ENCODE peak calls at places on chromosomes 5 and 9, in six cellular contexts. N is IMR-90, T is neuronal stem cell, P is mesenchymal stem cell, E is H9, I is H1. A is an unnamed sample.
A peak's percentile ranks its signal among the peaks of the same experiment; 100 is the strongest.

GRCh38 chr9:22214497-22215031 is 205.5 kb upstream of the CDKN2B start:
- DNase-seq in P (peak; percentile 79), N (peak; percentile 77), I (no peak), T (no peak), E (no peak), A (no peak)

GRCh38 chr5:61084658-61085057 is 77.6 kb downstream of the SMIM15 start:
- DNase-seq in I (no peak), E (no peak), P (no peak), N (no peak), T (no peak), A (no peak)

GRCh38 chr9:35548571-35548970 is 56.5 kb upstream of the TESK1 start:
- DNase-seq in N (peak; percentile 44), T (no peak), I (no peak), E (no peak), P (no peak), A (no peak)

GRCh38 chr9:84490206-84490605 is 149.6 kb upstream of the SLC28A3 start:
- DNase-seq in N (no peak), P (no peak), E (no peak), T (no peak), I (no peak), A (no peak)

GRCh38 chr5:137114529-137114928 is 384.6 kb downstream of the SPOCK1 start:
- DNase-seq in I (no peak), N (peak; percentile 25), P (no peak), E (no peak), T (no peak), A (peak; percentile 91)

GRCh38 chr5:111530298-111530740 is 18.0 kb upstream of the STARD4 start:
- DNase-seq in P (peak; percentile 86), I (no peak), T (no peak), E (peak; percentile 33), N (peak; percentile 41), A (peak; percentile 78)

GRCh38 chr9:136044971-136045594 is 50.0 kb downstream of the NACC2 start:
- DNase-seq in E (no peak), T (no peak), N (no peak), P (no peak), I (no peak), A (no peak)

GRCh38 chr5:14959443-14960119 is 88.0 kb upstream of the ANKH start:
- DNase-seq in E (no peak), T (no peak), P (no peak), I (no peak), N (no peak), A (no peak)

GRCh38 chr5:119036101-119036762 is 34.7 kb upstream of the DMXL1 start:
- DNase-seq in T (no peak), I (no peak), P (peak; percentile 71), E (no peak), N (peak; percentile 89), A (no peak)

GRCh38 chr5:181190711-181191525 is 14.1 kb downstream of the TRIM7 start:
- DNase-seq in E (no peak), I (no peak), N (no peak), T (peak; percentile 70), P (no peak), A (no peak)

GRCh38 chr5:14299666-14300065 is 156.5 kb downstream of the TRIO start:
- DNase-seq in P (no peak), E (no peak), T (peak; percentile 23), I (no peak), N (no peak), A (no peak)

GRCh38 chr9:129026442-129027223 is 1.5 kb downstream of the SH3GLB2 start:
- DNase-seq in E (peak; percentile 67), N (peak; percentile 24), P (peak; percentile 59), T (no peak), I (no peak), A (peak; percentile 96)

GRCh38 chr9:107681988-107682387 is 192.4 kb upstream of the KLF4 start:
- DNase-seq in I (no peak), T (no peak), P (no peak), E (peak; percentile 41), N (no peak), A (peak; percentile 19)

GRCh38 chr5:150313921-150314716 is 11.4 kb upstream of the ARSI start:
- DNase-seq in N (no peak), P (no peak), T (no peak), E (no peak), I (no peak), A (no peak)

GRCh38 chr5:1521054-1521453 is 2.7 kb downstream of the LPCAT1 start:
- DNase-seq in N (no peak), P (no peak), E (no peak), T (no peak), I (no peak), A (no peak)

GRCh38 chr5:143985832-143986485 is 174.0 kb downstream of the HMHB1 start:
- DNase-seq in P (peak; percentile 35), E (no peak), I (no peak), N (peak; percentile 79), T (no peak), A (peak; percentile 34)

GRCh38 chr9:90189306-90189705 is 453.3 kb downstream of the DIRAS2 start:
- DNase-seq in E (no peak), I (no peak), P (no peak), N (no peak), T (no peak), A (no peak)

GRCh38 chr9:76396597-76396996 is 2.4 kb upstream of the RFK start:
- DNase-seq in T (no peak), P (no peak), N (no peak), I (no peak), E (no peak), A (no peak)

GRCh38 chr9:7561527-7561926 is 238.1 kb downstream of the DMAC1 start:
- DNase-seq in T (no peak), N (no peak), I (no peak), E (no peak), P (no peak), A (no peak)

GRCh38 chr5:154677921-154678320 is 77.3 kb upstream of the LARP1 start:
- DNase-seq in I (no peak), N (peak; percentile 19), E (no peak), P (peak; percentile 42), T (no peak), A (peak; percentile 48)

GRCh38 chr9:103839197-103839596 is 254.9 kb upstream of the SMC2 start:
- DNase-seq in P (no peak), N (no peak), I (no peak), E (no peak), T (no peak), A (no peak)

GRCh38 chr9:17906841-17907779 is 328.2 kb downstream of the SH3GL2 start:
- DNase-seq in N (no peak), I (no peak), P (no peak), E (peak; percentile 61), T (peak; percentile 42), A (peak; percentile 60)

GRCh38 chr5:78527054-78527884 is 121.3 kb downstream of the LHFPL2 start:
- DNase-seq in N (peak; percentile 94), E (peak; percentile 53), P (peak; percentile 99), T (no peak), I (no peak), A (peak; percentile 96)

GRCh38 chr5:79173626-79174025 is 62.0 kb downstream of the BHMT start:
- DNase-seq in I (no peak), E (no peak), N (no peak), P (no peak), T (no peak), A (no peak)

GRCh38 chr9:119252671-119253299 is 116.5 kb downstream of the BRINP1 start:
- DNase-seq in N (no peak), I (no peak), E (no peak), P (no peak), T (peak; percentile 27), A (peak; percentile 34)

GRCh38 chr5:60274704-60275103 is 381.2 kb upstream of the PDE4D start:
- DNase-seq in P (no peak), I (no peak), E (no peak), N (no peak), T (no peak), A (no peak)

GRCh38 chr5:99072846-99073245 is 144.0 kb upstream of the CHD1 start:
- DNase-seq in P (no peak), E (no peak), N (no peak), I (no peak), T (no peak), A (no peak)

GRCh38 chr5:99070355-99070754 is 141.5 kb upstream of the CHD1 start:
- DNase-seq in N (no peak), E (no peak), P (no peak), I (no peak), T (no peak), A (no peak)

GRCh38 chr5:99063737-99064136 is 134.9 kb upstream of the CHD1 start:
- DNase-seq in E (no peak), P (peak; percentile 11), I (no peak), T (no peak), N (no peak), A (peak; percentile 49)

GRCh38 chr5:99068944-99069650 is 140.3 kb upstream of the CHD1 start:
- DNase-seq in E (no peak), T (no peak), I (no peak), P (no peak), N (no peak), A (no peak)
- H2BK5ac ChIP-seq in E (no peak overlapping the region), T (no peak overlapping the region), I (no peak overlapping the region), P (no peak overlapping the region), N (no peak overlapping the region), A (no peak overlapping the region)

DNA sequence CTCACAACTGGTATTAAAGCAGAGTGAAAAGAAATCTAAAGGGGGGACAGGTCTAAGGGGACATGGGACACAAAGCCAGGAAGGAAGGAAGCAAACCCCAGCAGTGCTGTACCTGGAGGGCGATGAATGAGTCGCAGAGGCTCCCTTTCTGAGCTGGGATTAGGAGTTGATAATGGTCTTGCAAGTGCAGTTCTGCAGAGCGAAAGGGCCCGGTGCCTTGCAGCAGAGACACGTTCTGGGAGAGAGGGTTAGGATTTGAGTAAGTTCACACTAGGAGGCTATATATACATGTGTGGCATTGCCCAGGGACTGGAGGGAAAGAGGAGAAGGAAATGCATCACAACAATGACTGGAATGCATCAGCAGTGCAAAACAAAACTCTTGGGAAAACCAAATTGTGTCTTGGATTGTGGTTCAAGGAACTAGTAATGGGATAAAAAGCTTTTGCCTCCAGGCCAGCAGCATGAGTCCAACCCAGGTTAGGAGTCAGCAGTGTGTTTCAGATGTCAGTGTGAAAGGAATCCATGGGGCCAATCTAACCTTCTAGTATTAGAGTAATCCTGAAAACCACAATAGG is 38.8 kb upstream of the LIFR start:
- DNase-seq in E (no peak), N (peak; percentile 61), I (no peak), P (peak; percentile 50), T (no peak), A (peak; percentile 61)
- H2BK5ac ChIP-seq in E (no peak overlapping the region), N (no peak overlapping the region), I (no peak overlapping the region), P (no peak overlapping the region), T (no peak overlapping the region), A (peak overlapping the region; percentile 12)

GRCh38 chr5:80921026-80921425 is 39.1 kb upstream of the RASGRF2 start:
- DNase-seq in N (no peak), E (peak; percentile 54), T (no peak), P (no peak), I (no peak), A (peak; percentile 41)
- H2BK5ac ChIP-seq in N (no peak overlapping the region), E (no peak overlapping the region), T (no peak overlapping the region), P (no peak overlapping the region), I (no peak overlapping the region), A (no peak overlapping the region)

DNA sequence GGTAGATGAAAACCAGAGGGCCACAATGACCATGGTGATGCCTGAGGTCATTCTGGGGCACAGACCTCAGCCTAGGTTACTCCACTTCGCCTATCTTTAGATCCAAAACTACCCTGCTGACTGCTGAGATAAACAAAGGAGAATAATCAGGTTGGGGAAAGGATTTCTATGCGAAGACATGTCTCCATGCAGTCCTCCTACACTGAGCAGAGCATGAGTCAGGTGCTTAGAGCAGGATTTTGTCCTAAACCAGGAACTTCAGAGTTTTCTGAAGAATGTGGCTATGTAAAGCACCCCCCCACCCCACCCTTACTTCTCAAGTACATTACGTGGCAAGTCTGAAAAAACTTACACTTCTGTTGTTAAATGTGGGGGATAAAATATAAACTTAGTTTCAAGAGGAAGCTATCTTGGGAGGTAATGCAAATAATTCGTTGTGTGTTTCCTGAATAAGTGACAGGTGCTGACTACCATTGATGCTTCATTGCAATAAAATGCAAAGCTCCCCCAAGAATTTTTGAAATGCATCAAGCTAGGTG is 19.4 kb downstream of the PDCD1LG2 start:
- DNase-seq in E (no peak), N (peak; percentile 74), P (no peak), T (no peak), I (no peak), A (peak; percentile 71)
- H2BK5ac ChIP-seq in E (no peak overlapping the region), N (peak overlapping the region; percentile 62), P (no peak overlapping the region), T (no peak overlapping the region), I (no peak overlapping the region), A (no peak overlapping the region)

A was measured in mesendoderm.